ENCODE peak calls at places on chromosomes 12 and 14, in four cellular contexts. One of them, this sample, is unnamed.

GRCh38 chr14:22837059-22837749 is 819 bp downstream of the MMP14 start:
- DNase-seq in suprapubic skin: no peak
- DNase-seq in H1: no peak
- DNase-seq in transverse colon: peak
- DNase-seq in this sample: no peak

GRCh38 chr14:70257526-70257925 is 68.8 kb upstream of the SLC8A3 start:
- DNase-seq in transverse colon: peak
- DNase-seq in suprapubic skin: no peak
- DNase-seq in H1: peak
- DNase-seq in this sample: no peak

GRCh38 chr14:32630701-32631100 is 301.6 kb downstream of the AKAP6 start:
- DNase-seq in transverse colon: no peak
- DNase-seq in suprapubic skin: no peak
- DNase-seq in H1: no peak
- DNase-seq in this sample: no peak

GRCh38 chr14:103022669-103023044 is 34.7 kb downstream of the CDC42BPB start:
- DNase-seq in H1: no peak
- DNase-seq in transverse colon: no peak
- DNase-seq in suprapubic skin: no peak
- DNase-seq in this sample: no peak

GRCh38 chr12:6328945-6329692 is 12.8 kb downstream of the TNFRSF1A start:
- DNase-seq in suprapubic skin: no peak
- DNase-seq in H1: no peak
- DNase-seq in transverse colon: no peak
- DNase-seq in this sample: peak

GRCh38 chr14:36495666-36496065 is 24.4 kb downstream of the NKX2-1 start:
- DNase-seq in H1: no peak
- DNase-seq in transverse colon: no peak
- DNase-seq in suprapubic skin: no peak
- DNase-seq in this sample: no peak

GRCh38 chr14:106185837-106186233 is 659.5 kb downstream of the TMEM121 start:
- DNase-seq in transverse colon: peak
- DNase-seq in suprapubic skin: no peak
- DNase-seq in H1: no peak
- DNase-seq in this sample: peak

GRCh38 chr12:2322554-2323120 is 269.9 kb downstream of the CACNA1C start:
- DNase-seq in H1: no peak
- DNase-seq in suprapubic skin: no peak
- DNase-seq in transverse colon: no peak
- DNase-seq in this sample: no peak

GRCh38 chr14:78446807-78447206 is 276.6 kb downstream of the NRXN3 start:
- DNase-seq in suprapubic skin: no peak
- DNase-seq in transverse colon: no peak
- DNase-seq in H1: no peak
- DNase-seq in this sample: no peak

GRCh38 chr12:62170241-62170640 is 90.0 kb upstream of the USP15 start:
- DNase-seq in H1: no peak
- DNase-seq in suprapubic skin: no peak
- DNase-seq in transverse colon: no peak
- DNase-seq in this sample: no peak

GRCh38 chr14:75979641-75980422 is 2.0 kb downstream of the TGFB3 start:
- DNase-seq in transverse colon: peak
- DNase-seq in H1: no peak
- DNase-seq in suprapubic skin: no peak
- DNase-seq in this sample: peak

GRCh38 chr14:67571275-67571990 is 28.6 kb downstream of the PIGH start:
- DNase-seq in transverse colon: peak
- DNase-seq in suprapubic skin: no peak
- DNase-seq in H1: peak
- DNase-seq in this sample: peak

GRCh38 chr14:50011242-50011641 is 105.1 kb downstream of the VCPKMT start:
- DNase-seq in suprapubic skin: no peak
- DNase-seq in transverse colon: no peak
- DNase-seq in H1: no peak
- DNase-seq in this sample: no peak

GRCh38 chr14:94132285-94132887 is 3.0 kb upstream of the IFI27L2 start:
- DNase-seq in H1: no peak
- DNase-seq in transverse colon: peak
- DNase-seq in suprapubic skin: no peak
- DNase-seq in this sample: peak

GRCh38 chr14:74414793-74415437 is 11.1 kb downstream of the SYNDIG1L start:
- DNase-seq in suprapubic skin: no peak
- DNase-seq in transverse colon: no peak
- DNase-seq in H1: no peak
- DNase-seq in this sample: no peak

GRCh38 chr14:99415496-99416281 is 65.0 kb downstream of the SETD3 start:
- DNase-seq in suprapubic skin: no peak
- DNase-seq in transverse colon: peak
- DNase-seq in H1: no peak
- DNase-seq in this sample: no peak

GRCh38 chr12:16880864-16881285 is 274.9 kb upstream of the LMO3 start:
- DNase-seq in H1: peak
- DNase-seq in transverse colon: peak
- DNase-seq in suprapubic skin: no peak
- DNase-seq in this sample: peak

GRCh38 chr12:97324471-97324870 is 138.1 kb upstream of the RMST start:
- DNase-seq in suprapubic skin: no peak
- DNase-seq in transverse colon: no peak
- DNase-seq in H1: no peak
- DNase-seq in this sample: no peak

GRCh38 chr12:118541945-118542344 is 165.6 kb downstream of the SUDS3 start:
- DNase-seq in H1: no peak
- DNase-seq in transverse colon: no peak
- DNase-seq in suprapubic skin: no peak
- DNase-seq in this sample: no peak

GRCh38 chr14:45028107-45028626 is 55.7 kb upstream of the PRPF39 start:
- DNase-seq in H1: no peak
- DNase-seq in suprapubic skin: no peak
- DNase-seq in transverse colon: no peak
- DNase-seq in this sample: no peak

GRCh38 chr14:34065222-34065621 is 114.3 kb upstream of the EGLN3 start:
- DNase-seq in H1: no peak
- DNase-seq in transverse colon: no peak
- DNase-seq in suprapubic skin: no peak
- DNase-seq in this sample: no peak

GRCh38 chr12:66154776-66155175 is 15.0 kb downstream of the TMBIM4 start:
- DNase-seq in suprapubic skin: no peak
- DNase-seq in H1: no peak
- DNase-seq in transverse colon: no peak
- DNase-seq in this sample: no peak

GRCh38 chr12:124466200-124467128 is 100.9 kb downstream of the NCOR2 start:
- DNase-seq in H1: no peak
- DNase-seq in transverse colon: peak
- DNase-seq in suprapubic skin: peak
- DNase-seq in this sample: peak

GRCh38 chr12:82299617-82300016 is 58.6 kb downstream of the CCDC59 start:
- DNase-seq in suprapubic skin: no peak
- DNase-seq in H1: no peak
- DNase-seq in transverse colon: no peak
- DNase-seq in this sample: no peak

GRCh38 chr12:1559729-1560128 is 34.7 kb downstream of the FBXL14 start:
- DNase-seq in transverse colon: no peak
- DNase-seq in H1: no peak
- DNase-seq in suprapubic skin: no peak
- DNase-seq in this sample: no peak

GRCh38 chr14:90781344-90781761 is 34.9 kb downstream of the TTC7B start:
- DNase-seq in transverse colon: no peak
- DNase-seq in suprapubic skin: no peak
- DNase-seq in H1: no peak
- DNase-seq in this sample: no peak

GRCh38 chr12:68158427-68158826 is 1.1 kb downstream of the IFNG start:
- DNase-seq in transverse colon: no peak
- DNase-seq in suprapubic skin: no peak
- DNase-seq in H1: no peak
- DNase-seq in this sample: no peak

GRCh38 chr12:99498756-99499155 is 148.8 kb upstream of the GARIN6 start:
- DNase-seq in H1: peak
- DNase-seq in transverse colon: no peak
- DNase-seq in suprapubic skin: no peak
- DNase-seq in this sample: no peak

GRCh38 chr12:42776396-42776795 is 186.8 kb upstream of the PRICKLE1 start:
- DNase-seq in H1: no peak
- DNase-seq in suprapubic skin: no peak
- DNase-seq in transverse colon: no peak
- DNase-seq in this sample: no peak

GRCh38 chr14:101056446-101056845 is 152.9 kb upstream of the RTL1 start:
- DNase-seq in transverse colon: no peak
- DNase-seq in H1: no peak
- DNase-seq in suprapubic skin: no peak
- DNase-seq in this sample: no peak

GRCh38 chr14:60848066-60848465 is 113.5 kb downstream of the MNAT1 start:
- DNase-seq in H1: no peak
- DNase-seq in transverse colon: no peak
- DNase-seq in suprapubic skin: no peak
- DNase-seq in this sample: no peak

GRCh38 chr12:94571556-94571955 is 78.8 kb downstream of the TMCC3 start:
- DNase-seq in suprapubic skin: no peak
- DNase-seq in transverse colon: peak
- DNase-seq in H1: no peak
- DNase-seq in this sample: no peak

GRCh38 chr14:59154383-59154782 is 34.1 kb upstream of the DAAM1 start:
- DNase-seq in transverse colon: no peak
- DNase-seq in H1: no peak
- DNase-seq in suprapubic skin: no peak
- DNase-seq in this sample: no peak

GRCh38 chr12:70094467-70094866 is 148.8 kb upstream of the CNOT2 start:
- DNase-seq in suprapubic skin: no peak
- DNase-seq in H1: no peak
- DNase-seq in transverse colon: no peak
- DNase-seq in this sample: no peak

GRCh38 chr12:4813741-4814140 is 93.5 kb downstream of the GALNT8 start:
- DNase-seq in suprapubic skin: no peak
- DNase-seq in H1: no peak
- DNase-seq in transverse colon: no peak
- DNase-seq in this sample: no peak

GRCh38 chr14:94062344-94062904 is 18.6 kb downstream of the DDX24 start:
- DNase-seq in H1: no peak
- DNase-seq in transverse colon: no peak
- DNase-seq in suprapubic skin: no peak
- DNase-seq in this sample: no peak

GRCh38 chr14:93042968-93043940 is 72.5 kb downstream of the ITPK1 start:
- DNase-seq in transverse colon: peak
- DNase-seq in suprapubic skin: peak
- DNase-seq in H1: no peak
- DNase-seq in this sample: no peak

GRCh38 chr14:104887623-104888488 is 22.8 kb downstream of the CEP170B start:
- DNase-seq in transverse colon: no peak
- DNase-seq in suprapubic skin: peak
- DNase-seq in H1: no peak
- DNase-seq in this sample: peak
- TF ChIP-seq POLR2AphosphoS5 in transverse colon: no peak
- TF ChIP-seq POLR2AphosphoS5 in suprapubic skin: no peak
- TF ChIP-seq POLR2AphosphoS5 in H1: no peak
- TF ChIP-seq POLR2AphosphoS5 in this sample: no peak

DNA sequence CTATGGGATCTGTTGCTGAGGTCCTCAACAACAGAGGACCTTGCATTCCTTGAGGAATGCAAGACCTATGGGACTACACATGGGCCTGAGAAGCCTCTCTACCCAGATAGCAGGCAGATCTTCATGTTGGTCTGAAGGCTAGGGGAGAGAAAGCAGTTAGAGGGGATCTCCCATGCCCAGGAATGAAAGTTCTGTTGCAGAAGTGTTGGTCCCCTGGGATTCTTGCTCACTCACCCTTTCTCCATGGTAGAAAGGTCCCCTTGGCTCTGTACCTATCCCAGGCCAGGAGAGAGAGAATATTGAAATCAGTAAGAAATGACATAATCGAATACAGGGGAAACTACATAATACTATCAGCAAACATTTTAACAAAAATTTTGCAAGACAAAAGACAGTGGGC is 16.5 kb upstream of the KLRC1 start:
- DNase-seq in H1: no peak
- DNase-seq in transverse colon: no peak
- DNase-seq in suprapubic skin: no peak
- DNase-seq in this sample: no peak
- TF ChIP-seq EP300 in H1: no peak
- TF ChIP-seq EP300 in transverse colon: no peak
- TF ChIP-seq EP300 in suprapubic skin: no peak
- TF ChIP-seq EP300 in this sample: no peak

DNA sequence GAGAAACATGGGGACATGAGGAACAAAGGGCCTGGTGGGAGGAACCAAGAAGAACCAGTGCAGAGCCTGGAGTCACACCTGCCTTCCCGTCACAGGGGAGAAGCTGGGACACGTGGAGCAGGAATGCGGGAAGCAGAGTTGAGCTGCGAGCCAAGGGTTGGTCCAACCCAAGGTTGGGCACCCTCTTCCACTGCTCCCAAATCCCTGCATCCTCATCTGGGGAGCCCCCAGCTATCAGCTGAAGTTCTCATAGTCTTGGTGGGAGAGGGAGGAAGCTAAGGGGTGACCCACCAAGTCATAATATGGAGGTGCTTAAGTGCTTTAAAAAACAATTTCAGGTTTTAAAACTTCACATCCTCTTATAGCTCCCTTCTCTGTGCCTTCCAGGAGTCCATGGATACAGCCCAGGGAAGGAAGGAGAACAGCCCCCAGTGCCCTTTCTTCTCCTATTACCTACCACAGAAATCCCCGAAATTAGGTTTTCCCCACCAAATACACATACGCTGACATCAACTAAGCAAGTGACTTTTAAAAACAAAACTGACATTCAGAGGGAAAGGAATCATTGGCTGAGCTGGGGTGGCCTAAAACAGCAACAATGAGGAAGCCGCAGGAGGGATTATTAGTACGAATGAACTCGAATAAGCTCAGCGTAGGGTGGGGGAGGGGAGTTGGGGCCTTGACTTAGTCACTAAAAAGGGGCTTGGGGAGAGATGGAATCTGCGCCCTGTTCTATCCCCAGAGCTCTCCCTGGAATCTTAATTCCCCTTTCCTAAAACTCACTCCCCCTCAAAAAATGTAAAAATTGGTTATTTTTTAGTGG is 4.5 kb downstream of the MYL6 start:
- DNase-seq in transverse colon: no peak
- DNase-seq in H1: no peak
- DNase-seq in suprapubic skin: no peak
- DNase-seq in this sample: no peak
- TF ChIP-seq POLR2A in transverse colon: peak
- TF ChIP-seq POLR2A in H1: peak
- TF ChIP-seq POLR2A in suprapubic skin: no peak
- TF ChIP-seq POLR2A in this sample: peak

GRCh38 chr12:110794623-110795280 is 52.0 kb upstream of the CCDC63 start:
- DNase-seq in H1: no peak
- DNase-seq in suprapubic skin: peak
- DNase-seq in transverse colon: peak
- DNase-seq in this sample: no peak
- TF ChIP-seq POLR2AphosphoS5 in H1: no peak
- TF ChIP-seq POLR2AphosphoS5 in suprapubic skin: no peak
- TF ChIP-seq POLR2AphosphoS5 in transverse colon: peak
- TF ChIP-seq POLR2AphosphoS5 in this sample: peak

This sample was measured in upper lobe of left lung.